ENCODE peak calls at places on chromosomes 4 and X, in nine cellular contexts. R is NCI-H1105; G is stromal cell of bone marrow; K is MCF 10A; X is endodermal cell; S is HFFc6; E is KBM-7; O is activated naive CD8-positive, alpha-beta T cell treated with anti-CD3 and anti-CD28 coated beads, Interleukin-2, amount 50 U/mL, for 16 hours; Z is D341Med. P is an unnamed sample.

GRCh38 chr4:150264595-150265141 is 186.4 kb downstream of the DCLK2 start:
- DNase-seq in R (no peak), G (no peak), K (no peak), X (no peak), S (no peak), E (no peak), O (no peak), Z (no peak), P (no peak)

GRCh38 chrX:155874571-155875244 is 6.4 kb upstream of the VAMP7 start:
- DNase-seq in R (no peak), G (no peak), K (no peak), X (no peak), S (no peak), E (no peak), O (no peak), Z (no peak), P (no peak)

GRCh38 chr4:140237616-140238352 is 83.8 kb upstream of the MAML3 start:
- DNase-seq in R (peak), G (peak), K (peak), X (peak), S (peak), E (peak), O (no peak), Z (peak), P (no peak)

GRCh38 chr4:117085185-117085701 is at the start of gene TRAM1L1:
- DNase-seq in R (peak), G (peak), K (peak), X (peak), S (no peak), E (peak), O (no peak), Z (peak), P (peak)

GRCh38 chr4:106035204-106035603 is 139.9 kb downstream of the NPNT start:
- DNase-seq in R (no peak), G (no peak), K (no peak), X (no peak), S (no peak), E (no peak), O (no peak), Z (no peak), P (no peak)

GRCh38 chrX:11533211-11533651 is 132.5 kb downstream of the ARHGAP6 start:
- DNase-seq in R (peak), G (peak), K (peak), X (no peak), S (peak), E (peak), O (no peak), Z (peak), P (peak)

GRCh38 chrX:46649421-46650260 is 76.1 kb downstream of the CHST7 start:
- DNase-seq in R (no peak), G (no peak), K (no peak), X (peak), S (no peak), E (peak), O (no peak), Z (no peak), P (no peak)

GRCh38 chr4:123661080-123661737 is 264.6 kb downstream of the SPRY1 start:
- DNase-seq in R (no peak), G (no peak), K (peak), X (no peak), S (peak), E (peak), O (no peak), Z (no peak), P (no peak)

GRCh38 chr4:78059524-78059889 is 2.4 kb downstream of the FRAS1 start:
- DNase-seq in R (peak), G (peak), K (peak), X (peak), S (peak), E (peak), O (no peak), Z (peak), P (peak)

GRCh38 chrX:130118396-130118795 is 8.1 kb upstream of the ELF4 start:
- DNase-seq in R (no peak), G (no peak), K (peak), X (no peak), S (peak), E (peak), O (no peak), Z (no peak), P (peak)

GRCh38 chrX:74449322-74449936 is 28.1 kb downstream of the SLC16A2 start:
- DNase-seq in R (no peak), G (no peak), K (peak), X (no peak), S (no peak), E (peak), O (no peak), Z (no peak), P (no peak)

GRCh38 chrX:10597871-10598270 is 22.5 kb downstream of the MID1 start:
- DNase-seq in R (no peak), G (no peak), K (peak), X (peak), S (peak), E (peak), O (no peak), Z (no peak), P (no peak)

GRCh38 chrX:122625821-122626220 is 558.3 kb upstream of the GRIA3 start:
- DNase-seq in R (no peak), G (peak), K (peak), X (no peak), S (peak), E (no peak), O (no peak), Z (no peak), P (peak)

GRCh38 chr4:185920171-185920570 is 108.2 kb upstream of the SORBS2 start:
- DNase-seq in R (no peak), G (no peak), K (peak), X (no peak), S (no peak), E (no peak), O (no peak), Z (no peak), P (no peak)

GRCh38 chr4:112266823-112267222 is 18.9 kb downstream of the TIFA start:
- DNase-seq in R (no peak), G (no peak), K (peak), X (no peak), S (peak), E (peak), O (no peak), Z (no peak), P (no peak)

GRCh38 chr4:189143255-189143654 is 797.4 kb upstream of the FRG1 start:
- DNase-seq in R (no peak), G (no peak), K (peak), X (no peak), S (peak), E (no peak), O (no peak), Z (no peak), P (no peak)

GRCh38 chr4:53932784-53933183 is 131.6 kb downstream of the CHIC2 start:
- DNase-seq in R (no peak), G (peak), K (peak), X (no peak), S (peak), E (no peak), O (no peak), Z (no peak), P (peak)

GRCh38 chr4:1082215-1083182 is 30.9 kb downstream of the RNF212 start:
- DNase-seq in R (no peak), G (peak), K (peak), X (no peak), S (peak), E (peak), O (no peak), Z (peak), P (peak)

GRCh38 chr4:8009710-8010534 is 70.3 kb upstream of the AFAP1 start:
- DNase-seq in R (no peak), G (no peak), K (no peak), X (no peak), S (no peak), E (no peak), O (no peak), Z (no peak), P (no peak)

GRCh38 chrX:123696334-123696733 is 36.5 kb downstream of the THOC2 start:
- DNase-seq in R (no peak), G (no peak), K (no peak), X (no peak), S (no peak), E (no peak), O (no peak), Z (no peak), P (no peak)

GRCh38 chr4:18388029-18388428 is 366.5 kb upstream of the LCORL start:
- DNase-seq in R (no peak), G (no peak), K (no peak), X (no peak), S (no peak), E (no peak), O (no peak), Z (no peak), P (no peak)

GRCh38 chr4:133136833-133137232 is 12.3 kb upstream of the PCDH10 start:
- DNase-seq in R (no peak), G (no peak), K (no peak), X (no peak), S (no peak), E (no peak), O (no peak), Z (no peak), P (no peak)

GRCh38 chrX:32987139-32987538 is 224.2 kb downstream of the DMD start:
- DNase-seq in R (no peak), G (no peak), K (no peak), X (peak), S (no peak), E (no peak), O (no peak), Z (no peak), P (no peak)

GRCh38 chrX:2502668-2503519 is 2.1 kb upstream of the DHRSX start:
- DNase-seq in R (no peak), G (no peak), K (no peak), X (no peak), S (peak), E (peak), O (no peak), Z (no peak), P (no peak)

GRCh38 chr4:10144971-10145370 is 28.4 kb upstream of the WDR1 start:
- DNase-seq in R (no peak), G (no peak), K (no peak), X (no peak), S (no peak), E (peak), O (no peak), Z (no peak), P (no peak)

GRCh38 chr4:76699911-76700310 is 198.0 kb downstream of the SOWAHB start:
- DNase-seq in R (no peak), G (no peak), K (no peak), X (no peak), S (no peak), E (no peak), O (no peak), Z (no peak), P (no peak)

GRCh38 chr4:182142146-182143085 is 100.8 kb upstream of the TENM3 start:
- DNase-seq in R (no peak), G (peak), K (no peak), X (peak), S (peak), E (no peak), O (no peak), Z (peak), P (no peak)

P was measured in retinal pigment epithelial cell.